ENCODE peak calls at places on chromosomes 12 and 14, in four cellular contexts. R is neural progenitor cell, F is mesendoderm, A is fibroblast of lung. O is an unnamed sample.

GRCh38 chr12:128820253-128820652 is 3.5 kb downstream of the SLC15A4 start:
- DNase-seq in R (no peak), F (no peak), A (no peak), O (no peak)

GRCh38 chr12:4562034-4562657 is at the start of gene DYRK4:
- DNase-seq in R (peak), F (peak), A (peak), O (peak)

GRCh38 chr14:95564060-95564459 is 29.2 kb downstream of the GLRX5 start:
- DNase-seq in R (no peak), F (no peak), A (peak), O (peak)

GRCh38 chr12:101764393-101764792 is 25.1 kb upstream of the SYCP3 start:
- DNase-seq in R (no peak), F (no peak), A (no peak), O (no peak)

GRCh38 chr14:50821471-50822464 is 9.2 kb downstream of the NIN start:
- DNase-seq in R (no peak), F (no peak), A (no peak), O (no peak)

GRCh38 chr14:65637780-65638179 is 225.2 kb downstream of the FUT8 start:
- DNase-seq in R (no peak), F (no peak), A (peak), O (peak)

GRCh38 chr14:33026850-33027420 is 88.3 kb downstream of the NPAS3 start:
- DNase-seq in R (no peak), F (no peak), A (peak), O (peak)

GRCh38 chr12:52984136-52984535 is 22.1 kb upstream of the EIF4B start:
- DNase-seq in R (no peak), F (no peak), A (no peak), O (peak)

GRCh38 chr12:68884251-68884650 is 48.7 kb downstream of the CPM start:
- DNase-seq in R (no peak), F (no peak), A (no peak), O (no peak)

GRCh38 chr12:79344855-79345840 is 345.6 kb downstream of the PAWR start:
- DNase-seq in R (peak), F (peak), A (peak), O (peak)

GRCh38 chr14:22509751-22510300 is 79.2 kb downstream of the DAD1 start:
- DNase-seq in R (peak), F (no peak), A (no peak), O (no peak)

GRCh38 chr12:118103231-118103600 is 595 bp downstream of the VSIG10 start:
- DNase-seq in R (no peak), F (peak), A (peak), O (peak)

GRCh38 chr14:84254205-84254788 is 1275.6 kb upstream of the FLRT2 start:
- DNase-seq in R (peak), F (peak), A (no peak), O (no peak)

GRCh38 chr12:130097342-130097741 is 64.9 kb upstream of the FZD10 start:
- DNase-seq in R (no peak), F (no peak), A (no peak), O (no peak)

GRCh38 chr12:90111646-90112565 is 403.3 kb upstream of the ATP2B1 start:
- DNase-seq in R (no peak), F (no peak), A (no peak), O (no peak)
- H3K4me2 ChIP-seq in R (no peak), F (no peak), A (peak), O (no peak)

GRCh38 chr14:26719514-26719913 is 121.7 kb upstream of the NOVA1 start:
- DNase-seq in R (no peak), F (no peak), A (peak), O (peak)
- H3K27ac ChIP-seq in R (no peak), F (no peak), A (no peak), O (no peak)

GRCh38 chr12:19387182-19387581 is 52.1 kb upstream of the AEBP2 start:
- DNase-seq in R (no peak), F (no peak), A (no peak), O (no peak)

GRCh38 chr12:19388131-19388549 is 51.2 kb upstream of the AEBP2 start:
- DNase-seq in R (no peak), F (no peak), A (no peak), O (peak)

GRCh38 chr12:19382111-19382526 is 57.2 kb upstream of the AEBP2 start:
- DNase-seq in R (peak), F (peak), A (peak), O (peak)

DNA sequence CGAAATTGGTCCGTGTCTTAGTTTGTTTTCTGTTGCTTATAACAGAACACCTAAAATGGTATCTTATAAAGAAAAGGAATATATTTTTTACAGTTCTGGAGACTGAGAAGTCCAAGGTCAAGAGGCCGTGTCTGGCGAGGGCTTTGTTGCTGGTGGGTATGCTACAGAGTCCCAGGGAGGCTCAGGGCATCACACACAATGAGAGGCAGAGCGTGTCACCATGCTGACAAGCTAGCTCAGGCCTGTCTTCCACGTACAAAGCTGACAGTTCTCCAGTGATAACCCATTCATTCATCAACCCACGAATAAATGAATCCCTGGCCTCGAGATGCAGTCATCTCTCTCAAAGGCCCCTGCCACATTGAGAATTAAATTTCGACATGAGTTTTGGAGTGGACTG is 56.7 kb upstream of the AEBP2 start:
- DNase-seq in R (no peak), F (no peak), A (no peak), O (no peak)
- H3K9ac ChIP-seq in R (no peak), F (no peak), A (no peak), O (no peak)

DNA sequence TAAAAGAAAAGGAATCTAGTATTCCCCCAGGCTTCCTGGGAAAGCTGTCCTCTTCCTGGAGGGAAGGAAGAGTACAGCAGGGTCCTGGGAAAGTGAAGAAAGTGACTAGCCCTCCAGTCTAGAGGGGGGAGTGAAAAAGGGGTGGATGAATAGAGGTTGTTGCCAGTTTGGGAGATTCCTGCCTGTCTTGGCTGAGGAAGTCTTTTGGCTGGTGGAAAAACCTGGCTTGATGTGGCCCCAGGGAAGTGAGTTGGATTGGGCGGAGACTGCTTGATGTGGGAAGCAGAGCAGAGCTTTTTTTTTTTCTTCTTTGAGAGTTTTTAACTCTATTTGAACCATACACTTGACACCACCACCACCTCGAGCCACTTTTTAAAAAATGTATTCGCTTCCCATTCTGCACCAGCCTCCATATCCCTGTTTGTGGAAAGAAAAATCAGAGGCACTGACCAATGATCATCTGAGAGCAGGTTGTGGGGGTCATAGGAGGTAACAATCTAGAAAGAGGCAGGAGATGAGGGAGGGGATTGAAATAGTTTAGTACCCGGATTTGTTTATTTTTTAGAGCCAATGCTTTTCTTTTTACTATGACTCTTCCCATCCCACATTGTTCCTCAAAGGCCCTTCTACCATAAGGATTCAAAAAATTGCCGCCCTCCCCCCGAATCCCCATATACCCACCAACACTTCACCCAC is 718 bp upstream of the DTX3 start:
- DNase-seq in R (no peak), F (peak), A (peak), O (peak)
- H3K4me2 ChIP-seq in R (peak), F (peak), A (peak), O (peak)

DNA sequence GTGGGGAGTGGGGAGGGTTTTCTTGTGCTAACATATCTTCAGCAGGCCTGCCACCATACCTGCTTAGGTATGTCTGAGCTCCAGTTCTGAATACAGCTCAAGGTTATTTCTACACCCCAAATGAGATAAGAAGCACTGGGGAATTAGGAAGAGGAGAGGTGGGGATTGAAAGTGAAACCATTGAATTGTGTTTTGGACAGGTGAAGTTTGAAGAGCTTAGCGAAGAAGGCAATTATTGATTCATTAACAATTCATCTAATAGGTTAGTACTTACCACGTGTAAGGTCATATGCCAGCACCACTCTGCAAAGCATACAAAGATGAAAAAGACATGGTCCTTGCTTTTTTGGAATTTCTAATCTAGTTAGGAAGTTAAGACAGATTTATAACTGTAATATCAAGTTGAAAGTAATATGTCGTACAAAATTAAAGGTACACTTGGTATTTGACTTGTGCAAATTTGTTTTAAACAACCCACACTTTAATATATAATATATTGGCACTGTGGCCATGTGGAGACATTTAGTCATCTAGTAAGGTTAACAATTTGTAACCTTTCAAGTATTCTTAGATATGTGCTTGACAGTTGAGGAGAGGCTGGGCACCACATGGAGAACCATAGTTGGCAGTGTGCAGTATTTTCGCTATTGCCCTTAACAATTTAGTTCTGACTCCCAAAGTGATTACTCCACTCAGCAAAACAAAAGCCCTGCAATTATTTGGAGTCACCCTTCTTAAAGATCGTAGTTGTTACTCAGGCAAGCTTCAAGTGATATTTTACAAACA is 3.6 kb downstream of the SMCO3 start:
- DNase-seq in R (no peak), F (no peak), A (no peak), O (no peak)
- H3K27ac ChIP-seq in R (no peak), F (no peak), A (no peak), O (no peak)